ENCODE peak calls at places on chromosome 9, in eight cellular contexts. One of them, this sample, is unnamed.

GRCh38 chr9:108606408-108606807 is 249.4 kb downstream of the ACTL7B start:
- DNase-seq in fibroblast of lung: no peak
- DNase-seq in heart left ventricle: no peak
- DNase-seq in neural progenitor cell: no peak
- DNase-seq in upper lobe of right lung: no peak
- DNase-seq in thyroid gland: no peak
- DNase-seq in astrocyte: no peak
- DNase-seq in esophagus muscularis mucosa: no peak
- DNase-seq in this sample: no peak

GRCh38 chr9:34204011-34204635 is 25.3 kb downstream of the UBAP1 start:
- DNase-seq in upper lobe of right lung: no peak
- DNase-seq in esophagus muscularis mucosa: no peak
- DNase-seq in heart left ventricle: no peak
- DNase-seq in fibroblast of lung: peak
- DNase-seq in thyroid gland: no peak
- DNase-seq in neural progenitor cell: no peak
- DNase-seq in astrocyte: no peak
- DNase-seq in this sample: no peak

GRCh38 chr9:76603448-76603895 is 144.5 kb downstream of the GCNT1 start:
- DNase-seq in heart left ventricle: no peak
- DNase-seq in thyroid gland: no peak
- DNase-seq in fibroblast of lung: peak
- DNase-seq in neural progenitor cell: no peak
- DNase-seq in astrocyte: peak
- DNase-seq in esophagus muscularis mucosa: no peak
- DNase-seq in upper lobe of right lung: no peak
- DNase-seq in this sample: no peak

GRCh38 chr9:98232926-98233325 is 22.5 kb downstream of the TBC1D2 start:
- DNase-seq in astrocyte: no peak
- DNase-seq in esophagus muscularis mucosa: no peak
- DNase-seq in neural progenitor cell: no peak
- DNase-seq in heart left ventricle: no peak
- DNase-seq in fibroblast of lung: no peak
- DNase-seq in thyroid gland: no peak
- DNase-seq in upper lobe of right lung: no peak
- DNase-seq in this sample: no peak

GRCh38 chr9:108562176-108562575 is 293.6 kb downstream of the ACTL7B start:
- DNase-seq in heart left ventricle: no peak
- DNase-seq in esophagus muscularis mucosa: peak
- DNase-seq in astrocyte: no peak
- DNase-seq in upper lobe of right lung: no peak
- DNase-seq in thyroid gland: no peak
- DNase-seq in neural progenitor cell: no peak
- DNase-seq in fibroblast of lung: no peak
- DNase-seq in this sample: no peak

GRCh38 chr9:98248737-98249474 is 6.5 kb downstream of the TBC1D2 start:
- DNase-seq in fibroblast of lung: peak
- DNase-seq in esophagus muscularis mucosa: no peak
- DNase-seq in neural progenitor cell: no peak
- DNase-seq in heart left ventricle: peak
- DNase-seq in thyroid gland: peak
- DNase-seq in upper lobe of right lung: peak
- DNase-seq in astrocyte: peak
- DNase-seq in this sample: peak

GRCh38 chr9:72998363-72998762 is 45.5 kb upstream of the ALDH1A1 start:
- DNase-seq in astrocyte: no peak
- DNase-seq in upper lobe of right lung: no peak
- DNase-seq in esophagus muscularis mucosa: no peak
- DNase-seq in thyroid gland: no peak
- DNase-seq in fibroblast of lung: no peak
- DNase-seq in heart left ventricle: no peak
- DNase-seq in neural progenitor cell: no peak
- DNase-seq in this sample: no peak

GRCh38 chr9:21605489-21605931 is 123.4 kb upstream of the IFNE start:
- DNase-seq in heart left ventricle: no peak
- DNase-seq in esophagus muscularis mucosa: no peak
- DNase-seq in thyroid gland: no peak
- DNase-seq in fibroblast of lung: peak
- DNase-seq in neural progenitor cell: no peak
- DNase-seq in upper lobe of right lung: no peak
- DNase-seq in astrocyte: peak
- DNase-seq in this sample: no peak

GRCh38 chr9:93507780-93508179 is 54.4 kb upstream of the FAM120AOS start:
- DNase-seq in astrocyte: no peak
- DNase-seq in thyroid gland: no peak
- DNase-seq in fibroblast of lung: no peak
- DNase-seq in neural progenitor cell: no peak
- DNase-seq in upper lobe of right lung: no peak
- DNase-seq in heart left ventricle: no peak
- DNase-seq in esophagus muscularis mucosa: no peak
- DNase-seq in this sample: no peak

GRCh38 chr9:100217536-100217935 is 118.5 kb downstream of the INVS start:
- DNase-seq in astrocyte: no peak
- DNase-seq in neural progenitor cell: no peak
- DNase-seq in upper lobe of right lung: no peak
- DNase-seq in fibroblast of lung: no peak
- DNase-seq in thyroid gland: no peak
- DNase-seq in heart left ventricle: no peak
- DNase-seq in esophagus muscularis mucosa: no peak
- DNase-seq in this sample: no peak

GRCh38 chr9:121861501-121862180 is 210.2 kb downstream of the DAB2IP start:
- DNase-seq in astrocyte: no peak
- DNase-seq in fibroblast of lung: no peak
- DNase-seq in thyroid gland: peak
- DNase-seq in esophagus muscularis mucosa: no peak
- DNase-seq in heart left ventricle: peak
- DNase-seq in neural progenitor cell: peak
- DNase-seq in upper lobe of right lung: no peak
- DNase-seq in this sample: peak

GRCh38 chr9:4020747-4021296 is 279.0 kb downstream of the GLIS3 start:
- DNase-seq in esophagus muscularis mucosa: no peak
- DNase-seq in fibroblast of lung: no peak
- DNase-seq in heart left ventricle: no peak
- DNase-seq in upper lobe of right lung: no peak
- DNase-seq in astrocyte: no peak
- DNase-seq in thyroid gland: no peak
- DNase-seq in neural progenitor cell: no peak
- DNase-seq in this sample: no peak

GRCh38 chr9:94065535-94065961 is 18.7 kb upstream of the PTPDC1 start:
- DNase-seq in upper lobe of right lung: peak
- DNase-seq in neural progenitor cell: peak
- DNase-seq in thyroid gland: peak
- DNase-seq in heart left ventricle: peak
- DNase-seq in fibroblast of lung: peak
- DNase-seq in astrocyte: peak
- DNase-seq in esophagus muscularis mucosa: no peak
- DNase-seq in this sample: peak

GRCh38 chr9:84296146-84296843 is 44.3 kb downstream of the SLC28A3 start:
- DNase-seq in esophagus muscularis mucosa: no peak
- DNase-seq in thyroid gland: no peak
- DNase-seq in fibroblast of lung: peak
- DNase-seq in upper lobe of right lung: no peak
- DNase-seq in heart left ventricle: no peak
- DNase-seq in neural progenitor cell: no peak
- DNase-seq in astrocyte: peak
- DNase-seq in this sample: no peak

GRCh38 chr9:128420060-128420650 is 502 bp upstream of the CERCAM start:
- DNase-seq in fibroblast of lung: peak
- DNase-seq in esophagus muscularis mucosa: no peak
- DNase-seq in neural progenitor cell: peak
- DNase-seq in heart left ventricle: peak
- DNase-seq in upper lobe of right lung: peak
- DNase-seq in astrocyte: no peak
- DNase-seq in thyroid gland: peak
- DNase-seq in this sample: no peak

GRCh38 chr9:38145526-38146053 is 76.6 kb upstream of the SHB start:
- DNase-seq in esophagus muscularis mucosa: no peak
- DNase-seq in astrocyte: no peak
- DNase-seq in thyroid gland: no peak
- DNase-seq in heart left ventricle: no peak
- DNase-seq in upper lobe of right lung: peak
- DNase-seq in neural progenitor cell: no peak
- DNase-seq in fibroblast of lung: no peak
- DNase-seq in this sample: no peak

GRCh38 chr9:93225417-93225816 is 41.5 kb downstream of the WNK2 start:
- DNase-seq in neural progenitor cell: no peak
- DNase-seq in fibroblast of lung: no peak
- DNase-seq in astrocyte: no peak
- DNase-seq in thyroid gland: no peak
- DNase-seq in heart left ventricle: no peak
- DNase-seq in upper lobe of right lung: no peak
- DNase-seq in esophagus muscularis mucosa: no peak
- DNase-seq in this sample: no peak

GRCh38 chr9:128556915-128557634 is 4.7 kb downstream of the SPTAN1 start:
- DNase-seq in astrocyte: no peak
- DNase-seq in upper lobe of right lung: no peak
- DNase-seq in heart left ventricle: no peak
- DNase-seq in neural progenitor cell: no peak
- DNase-seq in esophagus muscularis mucosa: no peak
- DNase-seq in fibroblast of lung: no peak
- DNase-seq in thyroid gland: no peak
- DNase-seq in this sample: no peak

GRCh38 chr9:17191095-17191494 is 56.3 kb downstream of the CNTLN start:
- DNase-seq in heart left ventricle: no peak
- DNase-seq in upper lobe of right lung: no peak
- DNase-seq in fibroblast of lung: no peak
- DNase-seq in esophagus muscularis mucosa: no peak
- DNase-seq in thyroid gland: no peak
- DNase-seq in neural progenitor cell: no peak
- DNase-seq in astrocyte: peak
- DNase-seq in this sample: no peak

GRCh38 chr9:129225815-129226214 is 47.8 kb upstream of the IER5L start:
- DNase-seq in upper lobe of right lung: peak
- DNase-seq in esophagus muscularis mucosa: no peak
- DNase-seq in astrocyte: peak
- DNase-seq in fibroblast of lung: peak
- DNase-seq in heart left ventricle: peak
- DNase-seq in neural progenitor cell: peak
- DNase-seq in thyroid gland: peak
- DNase-seq in this sample: no peak

GRCh38 chr9:130129425-130130061 is 42.7 kb upstream of the NCS1 start:
- DNase-seq in neural progenitor cell: no peak
- DNase-seq in heart left ventricle: no peak
- DNase-seq in fibroblast of lung: peak
- DNase-seq in thyroid gland: no peak
- DNase-seq in astrocyte: peak
- DNase-seq in upper lobe of right lung: no peak
- DNase-seq in esophagus muscularis mucosa: no peak
- DNase-seq in this sample: no peak

GRCh38 chr9:17130285-17130684 is 4.6 kb upstream of the CNTLN start:
- DNase-seq in heart left ventricle: no peak
- DNase-seq in thyroid gland: no peak
- DNase-seq in upper lobe of right lung: no peak
- DNase-seq in astrocyte: no peak
- DNase-seq in neural progenitor cell: no peak
- DNase-seq in esophagus muscularis mucosa: no peak
- DNase-seq in fibroblast of lung: no peak
- DNase-seq in this sample: no peak

GRCh38 chr9:137815256-137816255 is 62.0 kb upstream of the CACNA1B start:
- DNase-seq in neural progenitor cell: no peak
- DNase-seq in heart left ventricle: no peak
- DNase-seq in thyroid gland: no peak
- DNase-seq in astrocyte: no peak
- DNase-seq in fibroblast of lung: no peak
- DNase-seq in esophagus muscularis mucosa: no peak
- DNase-seq in upper lobe of right lung: peak
- DNase-seq in this sample: no peak

GRCh38 chr9:35645736-35646582 is 4.8 kb downstream of the SIT1 start:
- DNase-seq in thyroid gland: peak
- DNase-seq in neural progenitor cell: peak
- DNase-seq in esophagus muscularis mucosa: no peak
- DNase-seq in heart left ventricle: no peak
- DNase-seq in upper lobe of right lung: peak
- DNase-seq in fibroblast of lung: no peak
- DNase-seq in astrocyte: peak
- DNase-seq in this sample: no peak

GRCh38 chr9:89888677-89889076 is 283.9 kb downstream of the GADD45G start:
- DNase-seq in astrocyte: no peak
- DNase-seq in neural progenitor cell: no peak
- DNase-seq in thyroid gland: no peak
- DNase-seq in heart left ventricle: no peak
- DNase-seq in upper lobe of right lung: peak
- DNase-seq in esophagus muscularis mucosa: peak
- DNase-seq in fibroblast of lung: no peak
- DNase-seq in this sample: no peak

GRCh38 chr9:19551124-19551929 is 142.5 kb downstream of the ACER2 start:
- DNase-seq in esophagus muscularis mucosa: no peak
- DNase-seq in fibroblast of lung: peak
- DNase-seq in upper lobe of right lung: no peak
- DNase-seq in heart left ventricle: no peak
- DNase-seq in thyroid gland: no peak
- DNase-seq in astrocyte: no peak
- DNase-seq in neural progenitor cell: peak
- DNase-seq in this sample: no peak
- TF ChIP-seq CTCF in esophagus muscularis mucosa: no peak
- TF ChIP-seq CTCF in fibroblast of lung: no peak
- TF ChIP-seq CTCF in upper lobe of right lung: no peak
- TF ChIP-seq CTCF in heart left ventricle: no peak
- TF ChIP-seq CTCF in thyroid gland: no peak
- TF ChIP-seq CTCF in astrocyte: no peak
- TF ChIP-seq CTCF in neural progenitor cell: no peak
- TF ChIP-seq CTCF in this sample: no peak

DNA sequence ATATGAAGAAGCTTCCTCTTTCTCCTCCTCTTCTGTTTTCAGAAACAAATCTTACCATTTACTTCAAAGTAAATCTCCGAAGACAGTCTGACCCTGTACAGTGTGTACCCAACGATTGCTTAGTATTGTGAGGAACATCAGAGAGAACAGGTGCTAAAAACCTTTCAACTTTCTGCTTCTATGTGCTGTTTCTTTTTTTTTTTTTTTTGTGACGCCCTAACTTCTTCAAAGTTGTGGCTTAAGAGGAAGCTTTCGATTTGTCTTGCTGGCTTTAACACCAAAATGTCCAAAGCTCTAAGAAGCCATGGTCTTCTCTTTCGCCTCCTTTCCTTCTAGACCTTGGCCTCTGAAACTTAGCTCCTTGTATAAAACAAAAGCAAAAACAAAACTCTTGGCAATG is 1.2 kb downstream of the TNFSF8 start:
- DNase-seq in neural progenitor cell: no peak
- DNase-seq in astrocyte: no peak
- DNase-seq in fibroblast of lung: no peak
- DNase-seq in heart left ventricle: no peak
- DNase-seq in upper lobe of right lung: no peak
- DNase-seq in esophagus muscularis mucosa: no peak
- DNase-seq in thyroid gland: no peak
- DNase-seq in this sample: no peak
- H3K4me3 ChIP-seq in neural progenitor cell: no peak
- H3K4me3 ChIP-seq in astrocyte: no peak
- H3K4me3 ChIP-seq in fibroblast of lung: no peak
- H3K4me3 ChIP-seq in heart left ventricle: peak
- H3K4me3 ChIP-seq in upper lobe of right lung: peak
- H3K4me3 ChIP-seq in esophagus muscularis mucosa: no peak
- H3K4me3 ChIP-seq in thyroid gland: no peak
- H3K4me3 ChIP-seq in this sample: peak

GRCh38 chr9:114906922-114907571 is 23.3 kb downstream of the TNFSF8 start:
- DNase-seq in esophagus muscularis mucosa: no peak
- DNase-seq in thyroid gland: no peak
- DNase-seq in heart left ventricle: no peak
- DNase-seq in neural progenitor cell: peak
- DNase-seq in upper lobe of right lung: no peak
- DNase-seq in astrocyte: peak
- DNase-seq in fibroblast of lung: peak
- DNase-seq in this sample: no peak
- H3K27ac ChIP-seq in esophagus muscularis mucosa: no peak
- H3K27ac ChIP-seq in thyroid gland: no peak
- H3K27ac ChIP-seq in heart left ventricle: no peak
- H3K27ac ChIP-seq in neural progenitor cell: no peak
- H3K27ac ChIP-seq in upper lobe of right lung: peak
- H3K27ac ChIP-seq in astrocyte: no peak
- H3K27ac ChIP-seq in fibroblast of lung: no peak
- H3K27ac ChIP-seq in this sample: no peak

GRCh38 chr9:12988259-12988658 is 213.4 kb downstream of the LURAP1L start:
- DNase-seq in neural progenitor cell: no peak
- DNase-seq in esophagus muscularis mucosa: no peak
- DNase-seq in thyroid gland: no peak
- DNase-seq in upper lobe of right lung: no peak
- DNase-seq in fibroblast of lung: no peak
- DNase-seq in heart left ventricle: no peak
- DNase-seq in astrocyte: no peak
- DNase-seq in this sample: no peak
- TF ChIP-seq CTCF in neural progenitor cell: no peak
- TF ChIP-seq CTCF in esophagus muscularis mucosa: peak
- TF ChIP-seq CTCF in thyroid gland: peak
- TF ChIP-seq CTCF in upper lobe of right lung: no peak
- TF ChIP-seq CTCF in fibroblast of lung: no peak
- TF ChIP-seq CTCF in heart left ventricle: no peak
- TF ChIP-seq CTCF in astrocyte: no peak
- TF ChIP-seq CTCF in this sample: no peak